ENCODE peak calls at places on chromosomes 1 and 21, in six cellular contexts. V is MCF 10A, W is ELR, T is astrocyte of the cerebellum, M is EH, U is NCI-H1694 treated with DMSO at 0.1 percent for 48 hours. R is an unnamed sample.
A peak's percentile ranks its signal among the peaks of the same experiment; 100 is the strongest.

GRCh38 chr1:192764675-192765074 is 44.2 kb upstream of the RGS2 start:
- DNase-seq in V (no peak), W (no peak), T (no peak), M (no peak), U (no peak), R (no peak)

GRCh38 chr1:28592314-28593071 is 428 bp downstream of the RAB42 start:
- DNase-seq in V (no peak), W (no peak), T (no peak), M (peak; percentile 12), U (no peak), R (no peak)

GRCh38 chr21:25080706-25081495 is 526.4 kb downstream of the MRPL39 start:
- DNase-seq in V (no peak), W (peak; percentile 44), T (peak; percentile 63), M (peak; percentile 13), U (peak; percentile 47), R (peak; percentile 7)

GRCh38 chr1:212637902-212638301 is 29.3 kb downstream of the ATF3 start:
- DNase-seq in V (no peak), W (peak; percentile 40), T (no peak), M (peak; percentile 48), U (no peak), R (peak; percentile 67)

GRCh38 chr1:218585565-218586184 is 240.5 kb downstream of the TGFB2 start:
- DNase-seq in V (peak; percentile 95), W (peak; percentile 95), T (peak; percentile 40), M (peak; percentile 38), U (no peak), R (peak; percentile 86)

GRCh38 chr21:28018741-28019669 is 973.7 kb downstream of the LTN1 start:
- DNase-seq in V (peak; percentile 11), W (peak; percentile 50), T (no peak), M (peak; percentile 6), U (no peak), R (peak; percentile 5)

GRCh38 chr1:1063945-1064831 is 9.9 kb downstream of the RNF223 start:
- DNase-seq in V (peak; percentile 85), W (peak; percentile 95), T (peak; percentile 80), M (peak; percentile 76), U (no peak), R (peak; percentile 94)

GRCh38 chr21:34029724-34030528 is 43.5 kb upstream of the MRPS6 start:
- DNase-seq in V (peak; percentile 84), W (peak; percentile 88), T (no peak), M (peak; percentile 77), U (no peak), R (peak; percentile 82)

GRCh38 chr1:147281950-147282349 is 39.5 kb downstream of the CHD1L start:
- DNase-seq in V (no peak), W (no peak), T (no peak), M (no peak), U (no peak), R (no peak)

GRCh38 chr1:107625405-107626029 is 339.5 kb downstream of the VAV3 start:
- DNase-seq in V (no peak), W (no peak), T (no peak), M (no peak), U (no peak), R (no peak)

GRCh38 chr1:196459383-196459782 is 148.9 kb downstream of the KCNT2 start:
- DNase-seq in V (no peak), W (no peak), T (no peak), M (no peak), U (no peak), R (no peak)

GRCh38 chr1:173249349-173249748 is 42.2 kb upstream of the TNFSF4 start:
- DNase-seq in V (peak; percentile 60), W (no peak), T (no peak), M (no peak), U (no peak), R (no peak)

GRCh38 chr21:31730687-31731111 is 1.2 kb downstream of the SCAF4 start:
- DNase-seq in V (peak; percentile 44), W (peak; percentile 36), T (no peak), M (no peak), U (no peak), R (peak; percentile 28)

GRCh38 chr1:15833069-15833679 is 14.3 kb upstream of the SPEN start:
- DNase-seq in V (peak; percentile 92), W (peak; percentile 28), T (no peak), M (no peak), U (no peak), R (no peak)

GRCh38 chr1:8889925-8890785 is 11.7 kb upstream of the ENO1 start:
- DNase-seq in V (peak; percentile 97), W (peak; percentile 81), T (peak; percentile 59), M (peak; percentile 98), U (no peak), R (peak; percentile 89)

GRCh38 chr1:242017580-242018233 is 18.8 kb upstream of the MAP1LC3C start:
- DNase-seq in V (peak; percentile 86), W (peak; percentile 68), T (peak; percentile 27), M (peak; percentile 55), U (peak; percentile 26), R (peak; percentile 21)

GRCh38 chr1:24540906-24541710 is 14.8 kb upstream of the NCMAP start:
- DNase-seq in V (peak; percentile 73), W (peak; percentile 75), T (no peak), M (peak; percentile 82), U (no peak), R (peak; percentile 78)

GRCh38 chr1:18527921-18528320 is 47.2 kb downstream of the KLHDC7A start:
- DNase-seq in V (peak; percentile 5), W (no peak), T (no peak), M (no peak), U (no peak), R (no peak)

GRCh38 chr1:31376374-31377134 is 3.7 kb upstream of the FABP3 start:
- DNase-seq in V (peak; percentile 50), W (peak; percentile 94), T (peak; percentile 54), M (peak; percentile 96), U (peak; percentile 94), R (peak; percentile 98)

GRCh38 chr1:200115532-200115931 is 88.0 kb downstream of the NR5A2 start:
- DNase-seq in V (no peak), W (no peak), T (no peak), M (no peak), U (no peak), R (no peak)

GRCh38 chr1:197917813-197918646 is 858 bp downstream of the LHX9 start:
- DNase-seq in V (no peak), W (peak; percentile 48), T (no peak), M (peak; percentile 55), U (no peak), R (no peak)

GRCh38 chr1:194289569-194290266 is 1103.3 kb upstream of the B3GALT2 start:
- DNase-seq in V (no peak), W (no peak), T (no peak), M (no peak), U (no peak), R (no peak)

GRCh38 chr1:155794605-155795265 is 62.3 kb downstream of the GON4L start:
- DNase-seq in V (no peak), W (peak; percentile 20), T (no peak), M (peak; percentile 33), U (no peak), R (peak; percentile 76)

GRCh38 chr21:43278359-43278758 is 109.6 kb downstream of the CRYAA start:
- DNase-seq in V (no peak), W (no peak), T (no peak), M (no peak), U (no peak), R (no peak)

GRCh38 chr21:21973806-21974205 is 975.6 kb downstream of the NCAM2 start:
- DNase-seq in V (no peak), W (peak; percentile 56), T (no peak), M (no peak), U (no peak), R (no peak)

GRCh38 chr1:44632511-44633072 is 41.7 kb downstream of the TMEM53 start:
- DNase-seq in V (no peak), W (peak; percentile 47), T (no peak), M (peak; percentile 38), U (peak; percentile 3), R (peak; percentile 32)

GRCh38 chr1:161196521-161197451 is 2.1 kb downstream of the ADAMTS4 start:
- DNase-seq in V (no peak), W (peak; percentile 30), T (no peak), M (peak; percentile 95), U (no peak), R (peak; percentile 75)

GRCh38 chr1:218156602-218157001 is 128.5 kb upstream of the RRP15 start:
- DNase-seq in V (peak; percentile 24), W (no peak), T (no peak), M (no peak), U (no peak), R (no peak)

GRCh38 chr1:61139324-61140055 is 57.1 kb downstream of the NFIA start:
- DNase-seq in V (peak; percentile 94), W (peak; percentile 48), T (peak; percentile 45), M (peak; percentile 58), U (no peak), R (peak; percentile 20)

GRCh38 chr1:5779608-5780323 is 212.5 kb downstream of the NPHP4 start:
- DNase-seq in V (peak; percentile 27), W (peak; percentile 2), T (no peak), M (no peak), U (no peak), R (no peak)

GRCh38 chr1:214002472-214002871 is 14.7 kb downstream of the PROX1 start:
- DNase-seq in V (peak; percentile 58), W (peak; percentile 45), T (peak; percentile 62), M (peak; percentile 29), U (peak; percentile 90), R (peak; percentile 55)

GRCh38 chr1:26317612-26318337 is at the start of gene CD52:
- DNase-seq in V (no peak), W (no peak), T (no peak), M (no peak), U (no peak), R (no peak)

GRCh38 chr1:236361909-236362590 is 32.0 kb upstream of the EDARADD start:
- DNase-seq in V (no peak), W (no peak), T (no peak), M (no peak), U (no peak), R (no peak)

GRCh38 chr1:171817511-171818265 is 23.6 kb upstream of the DNM3 start:
- DNase-seq in V (peak; percentile 94), W (peak; percentile 92), T (peak; percentile 12), M (peak; percentile 79), U (no peak), R (peak; percentile 76)